ENCODE peak calls at places on chromosomes 1 and 21, in ten cellular contexts. Z, X, O, H, Q, J, L, N, B and F are unnamed samples.

GRCh38 chr1:8093221-8093980 is 67.3 kb upstream of the ERRFI1 start:
- DNase-seq in Z (no peak), X (no peak), O (no peak), H (no peak), Q (no peak), J (no peak), L (no peak), N (no peak), B (no peak), F (no peak)

GRCh38 chr1:33397125-33397506 is 33.8 kb downstream of the PHC2 start:
- DNase-seq in Z (no peak), X (no peak), O (no peak), H (no peak), Q (no peak), J (no peak), L (no peak), N (no peak), B (no peak), F (no peak)

GRCh38 chr1:224747578-224747977 is 131.5 kb downstream of the CNIH3 start:
- DNase-seq in Z (peak), X (no peak), O (no peak), H (no peak), Q (peak), J (peak), L (peak), N (no peak), B (peak), F (no peak)

GRCh38 chr1:229199892-229200291 is 71.0 kb upstream of the RAB4A start:
- DNase-seq in Z (no peak), X (no peak), O (no peak), H (no peak), Q (no peak), J (no peak), L (peak), N (no peak), B (no peak), F (no peak)

GRCh38 chr1:169604781-169605560 is 18.7 kb upstream of the F5 start:
- DNase-seq in Z (no peak), X (no peak), O (no peak), H (no peak), Q (no peak), J (no peak), L (no peak), N (no peak), B (no peak), F (peak)

GRCh38 chr1:178528219-178528962 is 15.5 kb downstream of the TEX35 start:
- DNase-seq in Z (no peak), X (no peak), O (no peak), H (no peak), Q (no peak), J (no peak), L (no peak), N (no peak), B (no peak), F (no peak)

GRCh38 chr21:44800103-44800502 is 1.5 kb downstream of the UBE2G2 start:
- DNase-seq in Z (peak), X (no peak), O (no peak), H (no peak), Q (no peak), J (no peak), L (peak), N (no peak), B (peak), F (no peak)

GRCh38 chr21:35084869-35085268 is 35.8 kb upstream of the RUNX1 start:
- DNase-seq in Z (peak), X (no peak), O (no peak), H (no peak), Q (peak), J (peak), L (peak), N (no peak), B (peak), F (no peak)

GRCh38 chr1:3065797-3066196 is 3.2 kb upstream of the PRDM16 start:
- DNase-seq in Z (no peak), X (peak), O (no peak), H (no peak), Q (no peak), J (no peak), L (no peak), N (no peak), B (no peak), F (no peak)

GRCh38 chr1:89761901-89762300 is 58.9 kb upstream of the LRRC8D start:
- DNase-seq in Z (no peak), X (no peak), O (no peak), H (no peak), Q (no peak), J (no peak), L (no peak), N (no peak), B (peak), F (no peak)

GRCh38 chr21:35491114-35491513 is 442.0 kb upstream of the RUNX1 start:
- DNase-seq in Z (no peak), X (no peak), O (no peak), H (no peak), Q (no peak), J (no peak), L (no peak), N (no peak), B (no peak), F (no peak)

GRCh38 chr1:171984850-171985485 is 143.7 kb downstream of the DNM3 start:
- DNase-seq in Z (peak), X (no peak), O (no peak), H (no peak), Q (peak), J (no peak), L (peak), N (no peak), B (peak), F (no peak)

GRCh38 chr1:171984262-171984661 is 143.0 kb downstream of the DNM3 start:
- DNase-seq in Z (no peak), X (no peak), O (no peak), H (no peak), Q (no peak), J (no peak), L (no peak), N (peak), B (no peak), F (peak)

GRCh38 chr1:171985639-171986038 is 144.3 kb downstream of the DNM3 start:
- DNase-seq in Z (no peak), X (no peak), O (no peak), H (no peak), Q (no peak), J (no peak), L (no peak), N (no peak), B (no peak), F (peak)

GRCh38 chr1:171988243-171988642 is 146.9 kb downstream of the DNM3 start:
- DNase-seq in Z (no peak), X (no peak), O (no peak), H (no peak), Q (no peak), J (no peak), L (no peak), N (no peak), B (no peak), F (no peak)

GRCh38 chr1:171983584-171983983 is 142.3 kb downstream of the DNM3 start:
- DNase-seq in Z (peak), X (no peak), O (no peak), H (no peak), Q (peak), J (no peak), L (peak), N (no peak), B (no peak), F (no peak)
- TF ChIP-seq CTCF in Z (peak), X (peak), O (peak), H (peak), Q (peak), J (peak), L (peak), N (no peak), B (peak), F (peak)

GRCh38 chr1:55069280-55069679 is 29.9 kb downstream of the PCSK9 start:
- DNase-seq in Z (no peak), X (no peak), O (no peak), H (no peak), Q (no peak), J (no peak), L (no peak), N (no peak), B (no peak), F (no peak)

GRCh38 chr1:55070765-55071164 is 31.4 kb downstream of the PCSK9 start:
- DNase-seq in Z (no peak), X (no peak), O (no peak), H (no peak), Q (no peak), J (no peak), L (no peak), N (no peak), B (no peak), F (no peak)

GRCh38 chr1:55073187-55073916 is 34.0 kb downstream of the PCSK9 start:
- DNase-seq in Z (no peak), X (no peak), O (no peak), H (no peak), Q (no peak), J (no peak), L (no peak), N (no peak), B (no peak), F (no peak)

GRCh38 chr1:55070291-55070690 is 30.9 kb downstream of the PCSK9 start:
- DNase-seq in Z (no peak), X (no peak), O (no peak), H (no peak), Q (no peak), J (no peak), L (peak), N (no peak), B (no peak), F (no peak)

DNA sequence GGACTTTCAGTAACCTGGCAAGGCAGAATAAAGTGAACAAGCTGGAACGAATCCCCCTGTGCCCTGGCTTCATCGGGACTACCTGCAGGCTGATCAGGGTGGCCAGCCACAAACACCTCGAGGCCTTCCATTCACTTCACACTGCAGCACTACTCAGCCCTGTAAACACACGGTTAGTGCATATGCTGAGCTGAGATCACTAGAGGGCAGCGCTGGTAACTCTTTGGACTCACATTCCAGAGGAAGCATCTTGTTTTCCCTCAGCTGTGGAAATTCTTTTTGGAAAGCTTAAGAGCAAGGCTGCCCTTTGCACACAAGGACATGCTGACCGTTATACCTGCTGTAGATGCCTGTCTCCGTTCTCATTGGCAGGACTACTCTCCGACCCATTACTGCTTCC is 32.1 kb downstream of the PCSK9 start:
- DNase-seq in Z (peak), X (no peak), O (no peak), H (no peak), Q (peak), J (peak), L (peak), N (no peak), B (peak), F (no peak)
- TF ChIP-seq CTCF in Z (peak), X (peak), O (no peak), H (peak), Q (peak), J (peak), L (peak), N (no peak), B (peak), F (no peak)

GRCh38 chr1:183957216-183957830 is 80.2 kb downstream of the COLGALT2 start:
- DNase-seq in Z (no peak), X (no peak), O (no peak), H (no peak), Q (no peak), J (no peak), L (no peak), N (no peak), B (no peak), F (no peak)

GRCh38 chr1:183954496-183954895 is 83.0 kb downstream of the COLGALT2 start:
- DNase-seq in Z (no peak), X (no peak), O (no peak), H (no peak), Q (no peak), J (no peak), L (no peak), N (no peak), B (no peak), F (no peak)

GRCh38 chr1:183953031-183953430 is 84.5 kb downstream of the COLGALT2 start:
- DNase-seq in Z (no peak), X (no peak), O (no peak), H (no peak), Q (no peak), J (no peak), L (peak), N (no peak), B (no peak), F (no peak)

GRCh38 chr1:183958958-183959357 is 78.6 kb downstream of the COLGALT2 start:
- DNase-seq in Z (no peak), X (no peak), O (no peak), H (no peak), Q (no peak), J (no peak), L (no peak), N (no peak), B (no peak), F (peak)

GRCh38 chr1:183956559-183957188 is 80.9 kb downstream of the COLGALT2 start:
- DNase-seq in Z (peak), X (no peak), O (no peak), H (no peak), Q (peak), J (peak), L (peak), N (no peak), B (peak), F (no peak)
- TF ChIP-seq CTCF in Z (peak), X (peak), O (no peak), H (peak), Q (peak), J (peak), L (peak), N (no peak), B (peak), F (no peak)

GRCh38 chr1:221440658-221441057 is 301.2 kb downstream of the DUSP10 start:
- DNase-seq in Z (peak), X (no peak), O (no peak), H (no peak), Q (peak), J (peak), L (peak), N (no peak), B (peak), F (no peak)
- TF ChIP-seq CTCF in Z (peak), X (no peak), O (peak), H (no peak), Q (peak), J (peak), L (no peak), N (no peak), B (no peak), F (no peak)

DNA sequence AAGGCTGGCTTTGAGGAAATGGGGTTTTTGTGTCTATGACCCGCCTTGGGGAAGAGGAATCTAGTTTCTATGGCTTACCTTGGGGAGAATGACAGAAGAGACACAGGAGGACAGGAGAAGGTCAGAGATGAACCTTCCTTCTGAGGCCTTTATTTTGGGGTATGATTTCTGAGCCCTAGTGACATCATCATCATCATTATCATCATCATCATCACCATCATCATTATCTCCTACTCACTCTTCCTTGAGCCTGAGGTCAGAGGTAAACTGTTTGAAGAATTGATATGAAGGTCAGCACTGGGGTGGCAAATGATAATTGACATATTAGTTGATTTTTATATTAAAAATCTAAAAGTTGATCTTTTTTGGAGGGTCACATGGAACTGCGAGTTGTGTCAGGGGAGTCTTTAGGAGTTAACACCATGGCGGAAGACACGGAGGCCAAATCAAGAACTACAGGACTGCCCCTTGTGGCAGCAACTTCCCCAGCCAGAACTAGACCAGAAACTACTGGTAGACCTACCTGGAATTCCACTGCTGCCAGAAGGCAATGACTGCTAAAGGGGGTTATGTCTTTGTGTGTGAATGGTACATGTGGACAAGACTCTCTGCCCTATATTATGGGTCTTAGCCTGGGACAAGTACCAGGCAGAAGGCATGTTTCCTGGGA is 49.8 kb upstream of the WLS start:
- DNase-seq in Z (no peak), X (no peak), O (no peak), H (no peak), Q (no peak), J (no peak), L (no peak), N (no peak), B (no peak), F (no peak)
- TF ChIP-seq CTCF in Z (no peak), X (no peak), O (no peak), H (no peak), Q (no peak), J (peak), L (no peak), N (no peak), B (no peak), F (no peak)

GRCh38 chr1:100671604-100672003 is 47.9 kb upstream of the VCAM1 start:
- DNase-seq in Z (peak), X (no peak), O (no peak), H (no peak), Q (no peak), J (no peak), L (peak), N (no peak), B (no peak), F (no peak)
- TF ChIP-seq CTCF in Z (peak), X (no peak), O (no peak), H (no peak), Q (no peak), J (peak), L (peak), N (no peak), B (no peak), F (no peak)

GRCh38 chr1:15000671-15001070 is 152.9 kb upstream of the TMEM51 start:
- DNase-seq in Z (no peak), X (no peak), O (no peak), H (no peak), Q (no peak), J (no peak), L (no peak), N (no peak), B (no peak), F (no peak)
- TF ChIP-seq CTCF in Z (no peak), X (no peak), O (no peak), H (no peak), Q (no peak), J (no peak), L (no peak), N (no peak), B (no peak), F (no peak)